ENCODE peak calls at places on chromosome 22, in six cellular contexts. N is stomach, C is HepG2, Y is SK-N-SH, J is K562, T is transverse colon. P is an unnamed sample. For H3K4me1 and H3K27me3, the result is how much of the 10 kb centered on the place peaks cover.

GRCh38 chr22:44033689-44034088 is 9.6 kb downstream of the PARVB start:
- DNase-seq in N (no peak), C (no peak), Y (no peak), J (no peak), T (no peak), P (no peak)

GRCh38 chr22:46454910-46455269 is 82.5 kb downstream of the CELSR1 start:
- DNase-seq in N (no peak), C (no peak), Y (no peak), J (no peak), T (no peak), P (no peak)

GRCh38 chr22:35540600-35541253 is at the start of gene RASD2:
- DNase-seq in N (no peak), C (no peak), Y (no peak), J (no peak), T (peak), P (no peak)

GRCh38 chr22:19406281-19406811 is 25.2 kb downstream of the HIRA start:
- DNase-seq in N (no peak), C (no peak), Y (no peak), J (no peak), T (no peak), P (no peak)

GRCh38 chr22:47162865-47163264 is 400.4 kb downstream of the TBC1D22A start:
- DNase-seq in N (no peak), C (no peak), Y (no peak), J (no peak), T (peak), P (peak)

GRCh38 chr22:37331034-37331428 is 48.7 kb downstream of the CYTH4 start:
- DNase-seq in N (no peak), C (no peak), Y (no peak), J (peak), T (no peak), P (no peak)

GRCh38 chr22:30040499-30041055 is 39.7 kb upstream of the HORMAD2 start:
- DNase-seq in N (no peak), C (no peak), Y (no peak), J (no peak), T (no peak), P (no peak)

GRCh38 chr22:27327497-27327896 is 474.1 kb downstream of the MN1 start:
- DNase-seq in N (no peak), C (no peak), Y (no peak), J (no peak), T (no peak), P (no peak)

GRCh38 chr22:45320326-45320976 is 10.7 kb downstream of the FAM118A start:
- DNase-seq in N (no peak), C (no peak), Y (no peak), J (no peak), T (no peak), P (no peak)

GRCh38 chr22:47175151-47175760 is 412.8 kb downstream of the TBC1D22A start:
- DNase-seq in N (no peak), C (no peak), Y (no peak), J (no peak), T (peak), P (peak)

GRCh38 chr22:38755155-38755910 is 465 bp downstream of the SUN2 start:
- DNase-seq in N (peak), C (peak), Y (peak), J (peak), T (peak), P (peak)

GRCh38 chr22:48060266-48060665 is 1297.8 kb downstream of the TBC1D22A start:
- DNase-seq in N (no peak), C (no peak), Y (no peak), J (no peak), T (no peak), P (no peak)

GRCh38 chr22:46457502-46458488 is 79.6 kb downstream of the CELSR1 start:
- DNase-seq in N (no peak), C (no peak), Y (peak), J (no peak), T (no peak), P (no peak)

GRCh38 chr22:48398181-48398905 is 1429.3 kb downstream of the BRD1 start:
- DNase-seq in N (no peak), C (no peak), Y (no peak), J (no peak), T (no peak), P (no peak)

GRCh38 chr22:31139866-31140716 is at the start of gene PLA2G3:
- DNase-seq in N (peak), C (peak), Y (peak), J (peak), T (no peak), P (no peak)

GRCh38 chr22:45445031-45445710 is 31.7 kb downstream of the RIBC2 start:
- DNase-seq in N (no peak), C (no peak), Y (no peak), J (no peak), T (no peak), P (no peak)

GRCh38 chr22:45284705-45285305 is at the start of gene UPK3A:
- DNase-seq in N (peak), C (no peak), Y (peak), J (no peak), T (peak), P (peak)

GRCh38 chr22:37985050-37985585 is 763 bp upstream of the SOX10 start:
- DNase-seq in N (no peak), C (no peak), Y (no peak), J (no peak), T (no peak), P (no peak)

GRCh38 chr22:39593931-39594285 is 23.4 kb downstream of the CACNA1I start:
- DNase-seq in N (no peak), C (no peak), Y (no peak), J (no peak), T (no peak), P (no peak)

GRCh38 chr22:25109878-25110595 is 89.6 kb upstream of the CRYBB3 start:
- DNase-seq in N (peak), C (peak), Y (no peak), J (no peak), T (no peak), P (no peak)

GRCh38 chr22:48299124-48299523 is 1528.5 kb downstream of the BRD1 start:
- DNase-seq in N (no peak), C (no peak), Y (peak), J (no peak), T (no peak), P (no peak)

GRCh38 chr22:29072193-29072978 is 449 bp upstream of the KREMEN1 start:
- DNase-seq in N (peak), C (peak), Y (peak), J (peak), T (peak), P (peak)

GRCh38 chr22:40178417-40179409 is 988 bp downstream of the TNRC6B start:
- DNase-seq in N (no peak), C (peak), Y (peak), J (no peak), T (peak), P (peak)

GRCh38 chr22:22784249-22785039 is 103.2 kb upstream of the IGLL5 start:
- DNase-seq in N (no peak), C (no peak), Y (no peak), J (peak), T (no peak), P (no peak)

GRCh38 chr22:47796128-47796908 is 1033.9 kb downstream of the TBC1D22A start:
- DNase-seq in N (no peak), C (no peak), Y (no peak), J (no peak), T (no peak), P (peak)

GRCh38 chr22:27574651-27575050 is 226.9 kb downstream of the MN1 start:
- DNase-seq in N (no peak), C (no peak), Y (no peak), J (no peak), T (no peak), P (no peak)

GRCh38 chr22:37300551-37301017 is 18.3 kb downstream of the CYTH4 start:
- DNase-seq in N (no peak), C (no peak), Y (no peak), J (no peak), T (no peak), P (no peak)

GRCh38 chr22:24969588-24970301 is 17.2 kb downstream of the KIAA1671 start:
- DNase-seq in N (no peak), C (peak), Y (peak), J (no peak), T (peak), P (no peak)

GRCh38 chr22:20624161-20624616 is 116.8 kb downstream of the MED15 start:
- DNase-seq in N (no peak), C (no peak), Y (no peak), J (no peak), T (no peak), P (no peak)

GRCh38 chr22:24483966-24484545 is 11.1 kb upstream of the UPB1 start:
- DNase-seq in N (no peak), C (no peak), Y (no peak), J (no peak), T (no peak), P (no peak)

GRCh38 chr22:46262449-46263207 is 515 bp downstream of the PKDREJ start:
- DNase-seq in N (peak), C (no peak), Y (no peak), J (no peak), T (peak), P (peak)

GRCh38 chr22:28497188-28497587 is 182.5 kb downstream of the TTC28 start:
- DNase-seq in N (no peak), C (no peak), Y (no peak), J (no peak), T (no peak), P (no peak)

GRCh38 chr22:29992341-29993275 is 87.7 kb upstream of the HORMAD2 start:
- DNase-seq in N (no peak), C (peak), Y (no peak), J (no peak), T (no peak), P (no peak)

GRCh38 chr22:46086577-46087335 is 63.6 kb upstream of the PPARA start:
- DNase-seq in N (peak), C (no peak), Y (peak), J (no peak), T (no peak), P (peak)

GRCh38 chr22:31089101-31090100 is 8.3 kb downstream of the SMTN start:
- DNase-seq in N (peak), C (no peak), Y (peak), J (peak), T (peak), P (peak)

GRCh38 chr22:40238425-40239344 is 61.0 kb downstream of the TNRC6B start:
- DNase-seq in N (peak), C (no peak), Y (no peak), J (no peak), T (no peak), P (no peak)

GRCh38 chr22:41302016-41302767 is 867 bp downstream of the ZC3H7B start:
- DNase-seq in N (no peak), C (no peak), Y (peak), J (peak), T (no peak), P (peak)
- TF ChIP-seq POLR2AphosphoS5 in N (no peak), C (no peak), Y (no peak), J (no peak), T (no peak), P (no peak)

GRCh38 chr22:42957544-42957943 is 57.4 kb downstream of the PACSIN2 start:
- DNase-seq in N (no peak), C (no peak), Y (no peak), J (no peak), T (no peak), P (no peak)

GRCh38 chr22:42957958-42958357 is 57.0 kb downstream of the PACSIN2 start:
- DNase-seq in N (no peak), C (no peak), Y (no peak), J (no peak), T (no peak), P (no peak)

GRCh38 chr22:42960146-42960509 is 54.8 kb downstream of the PACSIN2 start:
- DNase-seq in N (no peak), C (peak), Y (no peak), J (no peak), T (no peak), P (no peak)

GRCh38 chr22:42958937-42959336 is 56.0 kb downstream of the PACSIN2 start:
- DNase-seq in N (no peak), C (no peak), Y (no peak), J (no peak), T (no peak), P (no peak)

DNA sequence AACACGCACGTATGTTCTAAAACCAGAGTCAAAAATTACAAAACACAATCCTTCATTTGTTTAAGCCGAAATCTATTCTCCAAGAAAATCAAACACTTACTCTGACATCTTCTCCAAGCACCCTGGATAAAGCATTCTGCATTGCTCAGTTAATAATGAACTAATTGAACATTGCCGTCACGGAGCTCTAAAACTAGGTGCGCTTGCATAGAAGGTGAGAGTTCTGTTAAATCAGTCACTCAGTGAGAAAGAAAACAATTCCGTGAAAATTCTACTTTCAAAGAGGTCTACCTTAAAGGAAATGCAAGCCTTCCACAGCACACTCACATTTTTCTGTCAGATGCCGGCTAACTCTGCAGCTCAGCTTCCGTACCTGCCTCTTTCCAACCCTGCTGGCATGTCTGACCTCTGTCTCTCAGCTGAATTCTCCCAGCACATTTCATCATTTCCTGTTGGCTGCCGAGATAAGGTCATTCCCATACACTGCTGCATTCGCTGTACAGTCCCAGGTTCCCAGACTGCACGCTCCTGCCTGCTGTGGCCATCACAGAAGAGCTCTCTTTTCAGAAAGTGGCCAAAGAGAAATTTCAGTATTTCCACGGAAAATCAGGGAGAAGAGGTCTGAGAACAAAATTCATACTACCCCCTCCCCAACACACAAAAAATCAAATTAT is 55.3 kb downstream of the PACSIN2 start:
- DNase-seq in N (peak), C (peak), Y (peak), J (peak), T (peak), P (no peak)
- H3K4me1 ChIP-seq in N (under half), C (half or more), Y (under half), J (under half), T (half or more), P (under half)

GRCh38 chr22:21713428-21714058 is 22.1 kb downstream of the YPEL1 start:
- DNase-seq in N (no peak), C (no peak), Y (no peak), J (no peak), T (no peak), P (no peak)
- H3K27me3 ChIP-seq in N (under half), C (under half), Y (under half), J (under half), T (under half), P (under half)

GRCh38 chr22:32543020-32543357 is 68.4 kb downstream of the FBXO7 start:
- DNase-seq in N (no peak), C (no peak), Y (no peak), J (no peak), T (no peak), P (no peak)

GRCh38 chr22:32544953-32545558 is 70.4 kb downstream of the FBXO7 start:
- DNase-seq in N (no peak), C (no peak), Y (no peak), J (no peak), T (no peak), P (peak)

GRCh38 chr22:32539631-32540449 is 65.2 kb downstream of the FBXO7 start:
- DNase-seq in N (no peak), C (no peak), Y (no peak), J (peak), T (peak), P (no peak)

GRCh38 chr22:32541481-32541880 is 66.9 kb downstream of the FBXO7 start:
- DNase-seq in N (no peak), C (no peak), Y (no peak), J (no peak), T (no peak), P (peak)

DNA sequence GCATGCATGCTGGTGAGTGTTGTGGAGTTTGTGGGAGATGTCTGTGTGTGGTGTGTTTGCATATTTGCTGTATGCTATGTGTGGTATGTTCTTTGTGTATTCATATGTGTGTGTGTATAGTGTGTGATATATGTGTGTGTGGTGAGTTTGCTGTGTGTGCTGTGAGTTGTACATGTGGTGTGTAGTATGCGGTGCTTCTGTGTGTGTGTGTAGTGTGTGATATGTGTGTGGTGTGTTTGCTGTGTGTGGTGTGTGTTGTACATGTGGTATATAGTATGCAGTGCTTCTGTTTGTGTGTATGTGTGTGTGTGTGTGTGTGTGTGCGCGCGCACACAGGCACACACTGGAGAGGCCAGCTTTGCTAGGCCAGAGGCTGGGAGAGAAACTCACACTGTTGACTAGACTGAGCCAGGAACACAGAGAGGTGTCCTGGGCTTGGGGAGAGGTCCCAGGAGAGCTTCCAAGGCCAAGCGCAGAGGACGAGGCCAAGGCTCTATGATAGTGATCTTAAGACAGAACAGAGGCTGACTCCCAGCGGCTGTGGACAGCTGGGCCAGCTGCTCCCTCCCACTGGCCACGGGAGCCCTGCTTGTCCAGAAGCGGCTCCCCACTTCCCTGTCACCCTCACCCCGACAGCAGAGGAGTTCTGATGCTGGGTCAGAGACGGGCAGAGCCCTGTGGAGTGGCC is 67.9 kb downstream of the FBXO7 start:
- DNase-seq in N (no peak), C (no peak), Y (no peak), J (no peak), T (peak), P (peak)
- TF ChIP-seq POLR2AphosphoS5 in N (no peak), C (no peak), Y (no peak), J (no peak), T (no peak), P (no peak)

GRCh38 chr22:41940853-41941765 is 5.8 kb downstream of the CENPM start:
- DNase-seq in N (peak), C (peak), Y (peak), J (peak), T (peak), P (peak)
- H3K4me1 ChIP-seq in N (under half), C (under half), Y (under half), J (under half), T (under half), P (under half)

GRCh38 chr22:49751968-49752597 is 75.6 kb downstream of the BRD1 start:
- DNase-seq in N (no peak), C (no peak), Y (peak), J (peak), T (no peak), P (no peak)
- H3K27me3 ChIP-seq in N (half or more), C (under half), Y (under half), J (under half), T (under half), P (under half)

P was measured in spleen.